ENCODE peak calls at places on chromosomes 1 and 21, in eight cellular contexts. One of them, this sample, is unnamed.

GRCh38 chr1:41862411-41863221 is 56.1 kb downstream of the HIVEP3 start:
- DNase-seq in fibroblast of pulmonary artery: peak; percentile 81
- DNase-seq in AG08396: peak; percentile 26
- DNase-seq in HCT116: peak; percentile 83
- DNase-seq in GM23248: peak; percentile 95
- DNase-seq in cardiac fibroblast: peak; percentile 57
- DNase-seq in GM20000: no peak
- DNase-seq in NCI-H345: peak; percentile 51
- DNase-seq in this sample: peak; percentile 83

GRCh38 chr1:110312188-110313121 is 26.7 kb upstream of the RBM15 start:
- DNase-seq in HCT116: peak; percentile 54
- DNase-seq in AG08396: peak; percentile 82
- DNase-seq in GM20000: peak; percentile 65
- DNase-seq in NCI-H345: peak; percentile 71
- DNase-seq in cardiac fibroblast: peak; percentile 89
- DNase-seq in GM23248: peak; percentile 93
- DNase-seq in fibroblast of pulmonary artery: peak; percentile 89
- DNase-seq in this sample: peak; percentile 78

GRCh38 chr1:201346337-201346939 is 31.0 kb downstream of the TNNT2 start:
- DNase-seq in cardiac fibroblast: peak; percentile 62
- DNase-seq in GM20000: no peak
- DNase-seq in AG08396: peak; percentile 69
- DNase-seq in HCT116: peak; percentile 54
- DNase-seq in GM23248: peak; percentile 71
- DNase-seq in fibroblast of pulmonary artery: peak; percentile 67
- DNase-seq in NCI-H345: peak; percentile 17
- DNase-seq in this sample: peak; percentile 54

GRCh38 chr1:155250246-155250632 is 5.0 kb downstream of the ENTREP3 start:
- DNase-seq in AG08396: no peak
- DNase-seq in cardiac fibroblast: no peak
- DNase-seq in GM20000: peak; percentile 31
- DNase-seq in NCI-H345: no peak
- DNase-seq in fibroblast of pulmonary artery: no peak
- DNase-seq in GM23248: no peak
- DNase-seq in HCT116: no peak
- DNase-seq in this sample: no peak

GRCh38 chr1:67953301-67953700 is 97.1 kb downstream of the DIRAS3 start:
- DNase-seq in GM20000: no peak
- DNase-seq in NCI-H345: no peak
- DNase-seq in GM23248: no peak
- DNase-seq in fibroblast of pulmonary artery: no peak
- DNase-seq in cardiac fibroblast: peak; percentile 45
- DNase-seq in AG08396: no peak
- DNase-seq in HCT116: no peak
- DNase-seq in this sample: no peak

GRCh38 chr1:32246888-32247273 is at the start of gene FAM167B:
- DNase-seq in cardiac fibroblast: peak; percentile 93
- DNase-seq in GM20000: no peak
- DNase-seq in AG08396: peak; percentile 75
- DNase-seq in NCI-H345: no peak
- DNase-seq in GM23248: peak; percentile 93
- DNase-seq in HCT116: no peak
- DNase-seq in fibroblast of pulmonary artery: peak; percentile 91
- DNase-seq in this sample: peak; percentile 87

GRCh38 chr1:230507671-230508407 is 81.7 kb upstream of the PGBD5 start:
- DNase-seq in GM23248: peak; percentile 56
- DNase-seq in NCI-H345: no peak
- DNase-seq in cardiac fibroblast: peak; percentile 22
- DNase-seq in HCT116: no peak
- DNase-seq in GM20000: no peak
- DNase-seq in AG08396: no peak
- DNase-seq in fibroblast of pulmonary artery: peak; percentile 15
- DNase-seq in this sample: peak; percentile 11

GRCh38 chr1:165344198-165344597 is 12.3 kb downstream of the LMX1A start:
- DNase-seq in GM23248: no peak
- DNase-seq in NCI-H345: no peak
- DNase-seq in GM20000: no peak
- DNase-seq in HCT116: no peak
- DNase-seq in cardiac fibroblast: no peak
- DNase-seq in AG08396: no peak
- DNase-seq in fibroblast of pulmonary artery: no peak
- DNase-seq in this sample: no peak

GRCh38 chr1:207202480-207202879 is 98.4 kb downstream of the C4BPA start:
- DNase-seq in NCI-H345: no peak
- DNase-seq in GM20000: no peak
- DNase-seq in AG08396: no peak
- DNase-seq in GM23248: no peak
- DNase-seq in HCT116: no peak
- DNase-seq in fibroblast of pulmonary artery: no peak
- DNase-seq in cardiac fibroblast: no peak
- DNase-seq in this sample: no peak

GRCh38 chr1:22876359-22877111 is 96.1 kb downstream of the LACTBL1 start:
- DNase-seq in HCT116: no peak
- DNase-seq in GM20000: no peak
- DNase-seq in NCI-H345: no peak
- DNase-seq in cardiac fibroblast: peak; percentile 82
- DNase-seq in GM23248: peak; percentile 52
- DNase-seq in fibroblast of pulmonary artery: peak; percentile 65
- DNase-seq in AG08396: no peak
- DNase-seq in this sample: peak; percentile 64

GRCh38 chr1:71307451-71307850 is 226.6 kb upstream of the ZRANB2 start:
- DNase-seq in cardiac fibroblast: peak; percentile 73
- DNase-seq in HCT116: no peak
- DNase-seq in NCI-H345: no peak
- DNase-seq in GM23248: peak; percentile 88
- DNase-seq in AG08396: no peak
- DNase-seq in GM20000: no peak
- DNase-seq in fibroblast of pulmonary artery: peak; percentile 49
- DNase-seq in this sample: peak; percentile 63

GRCh38 chr1:33683913-33684312 is 180.0 kb upstream of the HMGB4 start:
- DNase-seq in fibroblast of pulmonary artery: no peak
- DNase-seq in AG08396: peak; percentile 55
- DNase-seq in HCT116: no peak
- DNase-seq in cardiac fibroblast: no peak
- DNase-seq in GM23248: peak; percentile 81
- DNase-seq in NCI-H345: no peak
- DNase-seq in GM20000: no peak
- DNase-seq in this sample: no peak

GRCh38 chr1:47903723-47904122 is 93.5 kb downstream of the TRABD2B start:
- DNase-seq in fibroblast of pulmonary artery: no peak
- DNase-seq in AG08396: no peak
- DNase-seq in GM23248: no peak
- DNase-seq in HCT116: no peak
- DNase-seq in NCI-H345: no peak
- DNase-seq in cardiac fibroblast: no peak
- DNase-seq in GM20000: no peak
- DNase-seq in this sample: no peak

GRCh38 chr1:154809436-154810413 is 60.4 kb downstream of the KCNN3 start:
- DNase-seq in GM23248: peak; percentile 77
- DNase-seq in cardiac fibroblast: peak; percentile 49
- DNase-seq in AG08396: peak; percentile 50
- DNase-seq in HCT116: no peak
- DNase-seq in fibroblast of pulmonary artery: peak; percentile 41
- DNase-seq in NCI-H345: no peak
- DNase-seq in GM20000: no peak
- DNase-seq in this sample: no peak

GRCh38 chr1:7447093-7447492 is 324.0 kb upstream of the VAMP3 start:
- DNase-seq in NCI-H345: peak; percentile 65
- DNase-seq in cardiac fibroblast: no peak
- DNase-seq in HCT116: no peak
- DNase-seq in GM20000: no peak
- DNase-seq in GM23248: no peak
- DNase-seq in AG08396: no peak
- DNase-seq in fibroblast of pulmonary artery: no peak
- DNase-seq in this sample: no peak

GRCh38 chr1:232225336-232226131 is 404.4 kb downstream of the SIPA1L2 start:
- DNase-seq in GM20000: no peak
- DNase-seq in AG08396: no peak
- DNase-seq in HCT116: no peak
- DNase-seq in GM23248: no peak
- DNase-seq in cardiac fibroblast: no peak
- DNase-seq in fibroblast of pulmonary artery: no peak
- DNase-seq in NCI-H345: no peak
- DNase-seq in this sample: no peak

GRCh38 chr21:33231526-33231925 is 1.8 kb downstream of the IFNAR2 start:
- DNase-seq in HCT116: no peak
- DNase-seq in AG08396: no peak
- DNase-seq in fibroblast of pulmonary artery: no peak
- DNase-seq in GM20000: no peak
- DNase-seq in NCI-H345: no peak
- DNase-seq in GM23248: no peak
- DNase-seq in cardiac fibroblast: no peak
- DNase-seq in this sample: no peak

GRCh38 chr1:62038594-62039284 is 155.9 kb upstream of the L1TD1 start:
- DNase-seq in cardiac fibroblast: no peak
- DNase-seq in NCI-H345: no peak
- DNase-seq in GM23248: no peak
- DNase-seq in AG08396: no peak
- DNase-seq in GM20000: no peak
- DNase-seq in HCT116: no peak
- DNase-seq in fibroblast of pulmonary artery: no peak
- DNase-seq in this sample: no peak

This sample was measured in fibroblast of villous mesenchyme.